ENCODE peak calls at places on chromosomes 11 and 22, in nine cellular contexts. J, A, U, I, E, H, B, P and O are unnamed samples. For H3K4me1, the result is how much of the 10 kb centered on the place peaks cover.

GRCh38 chr22:27195104-27195503 is 537.7 kb downstream of the MIAT start:
- DNase-seq in J (no peak), A (peak), U (peak), I (no peak), E (no peak), H (peak), B (peak), P (no peak), O (no peak)

GRCh38 chr22:23164091-23164490 is 16.2 kb upstream of the BCR start:
- DNase-seq in J (no peak), A (no peak), U (no peak), I (no peak), E (no peak), H (no peak), B (no peak), P (no peak), O (no peak)

GRCh38 chr22:38087855-38088254 is 3.9 kb upstream of the SLC16A8 start:
- DNase-seq in J (no peak), A (no peak), U (no peak), I (peak), E (no peak), H (no peak), B (no peak), P (no peak), O (no peak)

GRCh38 chr22:17012267-17012666 is 4.2 kb upstream of the GAB4 start:
- DNase-seq in J (no peak), A (no peak), U (no peak), I (no peak), E (no peak), H (no peak), B (no peak), P (no peak), O (no peak)

GRCh38 chr11:87352759-87353707 is 315.3 kb downstream of the TMEM135 start:
- DNase-seq in J (peak), A (peak), U (peak), I (peak), E (peak), H (peak), B (peak), P (peak), O (peak)

GRCh38 chr22:32477608-32478007 is 3.0 kb downstream of the FBXO7 start:
- DNase-seq in J (no peak), A (no peak), U (no peak), I (no peak), E (no peak), H (no peak), B (no peak), P (no peak), O (no peak)

GRCh38 chr11:88411265-88411664 is 73.7 kb upstream of the CTSC start:
- DNase-seq in J (no peak), A (no peak), U (no peak), I (no peak), E (no peak), H (no peak), B (no peak), P (no peak), O (no peak)

GRCh38 chr11:35111171-35112055 is 27.6 kb upstream of the CD44 start:
- DNase-seq in J (no peak), A (no peak), U (no peak), I (no peak), E (no peak), H (no peak), B (peak), P (no peak), O (no peak)

GRCh38 chr11:111923351-111923788 is 4.7 kb downstream of the C11orf52 start:
- DNase-seq in J (no peak), A (peak), U (no peak), I (no peak), E (no peak), H (no peak), B (no peak), P (no peak), O (no peak)

GRCh38 chr11:43969543-43969942 is 27.1 kb downstream of the C11orf96 start:
- DNase-seq in J (no peak), A (no peak), U (no peak), I (no peak), E (no peak), H (no peak), B (peak), P (no peak), O (no peak)

GRCh38 chr11:101357771-101358170 is 226.0 kb downstream of the TRPC6 start:
- DNase-seq in J (no peak), A (no peak), U (no peak), I (no peak), E (no peak), H (no peak), B (no peak), P (no peak), O (no peak)

GRCh38 chr11:101354801-101355200 is 225.2 kb upstream of the PGR start:
- DNase-seq in J (no peak), A (no peak), U (no peak), I (no peak), E (no peak), H (no peak), B (no peak), P (no peak), O (no peak)
- TF ChIP-seq CTCF in J (no peak), A (no peak), U (no peak), I (no peak), E (no peak), H (no peak), B (no peak), P (no peak), O (no peak)

DNA sequence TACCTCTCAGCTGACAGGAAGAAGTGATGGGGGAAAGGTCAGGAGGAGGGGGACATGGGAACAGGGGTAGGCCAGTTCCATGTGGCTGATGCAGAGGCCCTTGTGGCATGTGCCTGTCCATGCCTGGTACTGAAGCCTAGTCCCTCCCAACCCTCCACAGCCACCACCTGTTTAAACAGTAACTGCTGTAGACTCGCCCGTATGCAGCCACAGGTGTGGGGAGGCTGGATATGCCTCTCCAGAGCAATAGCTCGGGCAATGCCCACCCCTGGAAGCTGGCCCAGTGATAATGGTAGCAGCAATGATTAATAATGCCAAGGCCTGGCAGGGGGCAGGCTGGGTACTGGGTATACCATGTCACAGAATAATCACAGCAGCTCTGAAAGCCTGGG is 2.3 kb downstream of the SMTN start:
- DNase-seq in J (no peak), A (no peak), U (peak), I (no peak), E (no peak), H (peak), B (peak), P (no peak), O (no peak)
- H3K4me1 ChIP-seq in J (under half), A (under half), U (under half), I (half or more), E (under half), H (under half), B (under half), P (under half), O (under half)

GRCh38 chr11:131739243-131739882 is 368.9 kb downstream of the NTM start:
- DNase-seq in J (no peak), A (no peak), U (no peak), I (no peak), E (no peak), H (no peak), B (no peak), P (peak), O (no peak)

GRCh38 chr11:131734871-131735270 is 364.5 kb downstream of the NTM start:
- DNase-seq in J (no peak), A (no peak), U (no peak), I (no peak), E (no peak), H (no peak), B (no peak), P (no peak), O (no peak)

GRCh38 chr11:131737357-131737756 is 366.9 kb downstream of the NTM start:
- DNase-seq in J (no peak), A (no peak), U (no peak), I (no peak), E (no peak), H (no peak), B (no peak), P (no peak), O (no peak)
- TF ChIP-seq CTCF in J (no peak), A (no peak), U (no peak), I (no peak), E (no peak), H (no peak), B (no peak), P (no peak), O (no peak)

GRCh38 chr11:117058761-117059233 is 39.4 kb downstream of the SIK3 start:
- DNase-seq in J (no peak), A (no peak), U (no peak), I (no peak), E (no peak), H (no peak), B (no peak), P (peak), O (no peak)

GRCh38 chr11:117059611-117060010 is 38.6 kb downstream of the SIK3 start:
- DNase-seq in J (no peak), A (no peak), U (no peak), I (no peak), E (no peak), H (no peak), B (no peak), P (no peak), O (no peak)

GRCh38 chr11:117055449-117055848 is 42.8 kb downstream of the SIK3 start:
- DNase-seq in J (no peak), A (no peak), U (no peak), I (no peak), E (no peak), H (no peak), B (no peak), P (no peak), O (no peak)

GRCh38 chr11:117057727-117058126 is 40.5 kb downstream of the SIK3 start:
- DNase-seq in J (no peak), A (no peak), U (no peak), I (no peak), E (no peak), H (no peak), B (no peak), P (no peak), O (no peak)

DNA sequence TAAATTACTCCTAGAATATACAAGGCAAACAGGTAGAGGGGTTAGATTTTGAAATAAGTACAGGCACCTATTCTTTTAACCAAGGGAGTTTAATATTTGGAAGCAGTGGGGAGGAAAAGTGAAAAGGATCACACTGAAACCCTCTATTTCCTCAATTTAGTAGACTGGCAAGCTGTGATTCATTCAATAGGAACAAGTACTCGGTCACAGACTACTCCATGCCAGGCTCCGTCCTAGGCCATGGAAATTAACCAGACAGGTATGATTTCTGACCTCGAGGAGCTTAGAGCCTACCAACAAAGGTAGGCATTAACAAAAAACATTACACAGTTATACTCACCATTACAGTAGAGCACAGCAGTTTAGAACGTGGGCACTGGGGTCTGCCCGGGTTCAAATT is 40.9 kb downstream of the SIK3 start:
- DNase-seq in J (no peak), A (no peak), U (no peak), I (no peak), E (no peak), H (no peak), B (no peak), P (no peak), O (no peak)
- H3K4me1 ChIP-seq in J (under half), A (under half), U (under half), I (under half), E (under half), H (under half), B (under half), P (under half), O (under half)

DNA sequence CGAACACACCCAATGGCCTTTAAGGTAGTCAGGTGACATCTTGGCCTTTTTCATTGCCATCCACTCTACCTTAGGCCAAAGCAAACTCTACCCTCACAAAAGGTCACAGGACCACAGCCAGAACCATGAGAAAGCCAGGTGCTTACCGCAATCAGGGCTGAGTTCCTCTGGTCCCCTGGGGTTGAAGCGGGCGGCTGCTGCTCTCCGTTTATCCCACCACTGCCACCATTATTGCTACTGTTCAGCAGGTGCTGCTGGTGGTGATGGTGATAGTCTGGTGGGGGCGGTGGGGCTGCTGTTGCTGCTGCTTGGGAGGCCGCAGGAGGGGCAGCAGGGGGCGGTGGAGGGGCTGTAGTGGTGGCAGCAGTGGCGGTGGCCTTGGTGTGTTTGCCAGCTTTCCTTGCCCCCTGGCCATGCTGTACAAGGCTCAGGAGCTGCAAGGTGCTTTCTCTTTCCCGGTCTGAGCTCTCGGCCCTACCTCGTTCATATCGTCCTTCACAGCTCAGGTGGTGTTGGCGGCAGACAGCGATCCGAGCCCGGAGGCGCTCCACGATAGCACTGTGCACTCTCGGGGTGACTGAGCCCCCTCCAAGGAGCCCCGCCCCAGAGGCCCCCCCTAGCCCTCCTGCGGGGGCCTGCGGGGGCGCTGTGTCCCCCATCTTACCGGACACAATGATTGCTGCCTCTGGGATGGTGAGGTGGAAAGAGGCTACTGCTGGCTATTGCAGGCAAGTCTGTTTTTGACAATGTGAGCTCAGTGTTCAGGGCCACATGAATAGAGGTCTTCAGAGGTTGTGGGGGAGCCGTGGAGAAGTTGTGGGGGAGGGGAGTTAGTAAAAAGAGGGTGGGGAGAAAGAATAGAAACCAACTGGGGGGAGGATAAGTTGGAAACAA is 1.5 kb downstream of the MAML2 start:
- DNase-seq in J (no peak), A (peak), U (peak), I (peak), E (no peak), H (peak), B (peak), P (peak), O (peak)
- TF ChIP-seq CTCF in J (peak), A (peak), U (peak), I (peak), E (peak), H (peak), B (peak), P (peak), O (peak)

DNA sequence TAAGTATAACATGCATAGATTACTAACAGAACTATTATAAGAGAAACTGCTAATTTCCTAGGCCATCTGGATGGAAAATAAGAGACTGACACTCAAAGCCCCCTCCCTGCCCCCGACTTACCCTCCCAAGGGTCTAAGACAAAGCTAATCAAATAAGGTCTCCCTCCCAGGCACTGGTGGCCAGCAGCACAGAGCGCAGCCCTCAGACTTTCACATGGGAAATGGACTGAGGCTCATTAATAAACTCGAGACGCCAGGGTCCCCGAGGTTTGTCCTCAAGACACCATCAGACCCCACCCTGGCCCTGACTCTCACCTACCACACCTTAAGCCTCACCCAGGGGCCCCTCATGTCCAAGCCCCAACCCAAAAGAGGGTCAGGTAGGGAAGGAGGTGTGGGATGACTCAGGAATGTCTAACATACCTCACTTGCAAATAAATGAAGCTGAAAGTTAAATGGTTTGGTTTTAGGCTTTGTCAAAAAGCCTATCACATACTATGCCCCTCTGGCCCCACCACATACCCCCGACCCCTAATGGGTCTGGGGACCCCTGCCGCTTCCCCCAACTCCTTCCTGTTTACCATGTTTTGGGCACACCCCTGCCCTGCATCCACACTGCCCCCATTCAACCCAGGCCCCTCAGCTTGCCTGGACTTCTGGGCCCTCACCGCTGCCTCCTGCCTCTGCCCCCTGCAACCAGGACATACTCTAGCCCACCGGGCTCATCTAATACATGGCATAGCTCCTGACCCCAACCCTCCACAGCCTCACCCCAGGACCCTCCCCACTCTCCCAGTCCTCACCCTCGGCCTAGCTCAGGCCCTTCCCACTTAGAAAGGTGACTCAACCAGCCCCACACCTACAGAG is 11.4 kb downstream of the ARAP1 start:
- DNase-seq in J (no peak), A (no peak), U (no peak), I (no peak), E (no peak), H (no peak), B (no peak), P (no peak), O (no peak)
- H3K4me1 ChIP-seq in J (under half), A (under half), U (under half), I (half or more), E (under half), H (under half), B (under half), P (under half), O (half or more)

DNA sequence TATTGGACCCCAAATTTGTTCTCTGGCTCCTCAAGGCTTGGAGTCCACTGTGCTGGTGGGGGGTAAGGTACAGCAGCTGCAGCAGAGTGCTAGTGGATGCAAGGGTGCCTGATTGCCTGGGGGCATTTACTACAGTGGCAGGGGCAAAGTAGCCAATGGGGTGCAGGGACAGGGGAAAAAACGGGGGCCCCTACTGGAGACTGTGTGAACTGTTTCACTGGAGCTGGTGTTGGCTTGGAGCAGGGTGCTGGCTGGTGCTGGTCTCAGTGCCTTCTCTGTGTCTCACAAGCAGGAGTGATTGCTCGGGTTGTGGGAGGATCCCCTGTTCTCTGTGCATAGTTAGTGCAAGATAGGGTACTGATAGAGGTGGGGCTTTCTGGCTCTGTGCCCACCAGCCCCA is 935.9 kb downstream of the JRKL start:
- DNase-seq in J (no peak), A (no peak), U (no peak), I (no peak), E (no peak), H (no peak), B (no peak), P (no peak), O (no peak)
- TF ChIP-seq CTCF in J (no peak), A (no peak), U (no peak), I (no peak), E (no peak), H (no peak), B (no peak), P (no peak), O (no peak)

GRCh38 chr11:64801591-64802369 is 1.2 kb downstream of the MAP4K2 start:
- DNase-seq in J (no peak), A (peak), U (peak), I (no peak), E (no peak), H (no peak), B (no peak), P (no peak), O (no peak)

GRCh38 chr11:64799925-64800632 is 2.9 kb downstream of the MAP4K2 start:
- DNase-seq in J (no peak), A (no peak), U (peak), I (no peak), E (no peak), H (no peak), B (no peak), P (no peak), O (no peak)

GRCh38 chr11:64802370-64803162 is 448 bp downstream of the MAP4K2 start:
- DNase-seq in J (no peak), A (peak), U (no peak), I (no peak), E (no peak), H (peak), B (no peak), P (no peak), O (no peak)

GRCh38 chr11:64799256-64799924 is 3.6 kb downstream of the MAP4K2 start:
- DNase-seq in J (no peak), A (no peak), U (no peak), I (no peak), E (no peak), H (no peak), B (no peak), P (no peak), O (no peak)

DNA sequence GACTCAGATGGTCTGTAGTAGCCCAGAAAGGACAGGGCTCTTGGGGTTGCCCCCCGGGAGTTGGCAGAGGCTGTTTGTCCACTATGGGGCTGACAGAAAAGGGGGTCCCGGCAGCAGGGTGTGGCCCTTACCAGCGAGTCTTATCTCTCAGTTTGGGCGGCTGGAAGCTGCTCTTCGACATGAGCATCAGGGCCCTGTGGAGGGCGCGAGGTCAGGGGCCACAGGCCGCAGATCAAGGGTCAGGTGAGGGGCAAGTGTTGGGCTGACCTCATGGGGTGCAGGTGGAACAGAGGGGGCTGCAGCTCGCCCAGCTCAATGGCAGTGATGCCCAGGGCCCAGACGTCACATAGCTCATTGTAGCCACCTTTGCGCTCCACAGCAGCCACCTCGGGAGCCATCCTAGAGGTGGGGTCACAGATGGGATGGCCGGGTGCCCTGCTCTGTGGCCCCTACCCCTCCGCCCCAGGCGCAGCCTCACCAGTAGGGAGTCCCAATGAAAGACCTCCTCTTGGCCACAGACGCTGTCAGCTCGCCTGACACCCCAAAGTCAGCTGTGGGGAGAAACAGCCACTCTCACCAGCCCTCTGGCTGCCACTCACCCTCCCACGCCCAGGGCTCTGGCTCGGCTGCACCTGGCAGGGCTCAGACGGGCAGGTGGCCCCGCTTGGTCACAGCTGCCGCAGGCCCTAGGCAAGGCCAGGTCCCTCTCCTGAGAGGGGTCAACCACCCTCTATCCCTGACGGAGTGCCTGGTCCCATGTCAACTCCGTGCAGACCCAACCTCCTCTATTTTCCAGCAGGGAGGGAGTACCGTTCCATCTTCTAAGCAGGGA is 2.2 kb downstream of the MAP4K2 start:
- DNase-seq in J (no peak), A (peak), U (peak), I (no peak), E (no peak), H (no peak), B (no peak), P (no peak), O (no peak)
- H3K4me1 ChIP-seq in J (under half), A (under half), U (under half), I (under half), E (under half), H (under half), B (under half), P (under half), O (under half)

GRCh38 chr11:6681505-6681904 is 1.6 kb downstream of the MRPL17 start:
- DNase-seq in J (no peak), A (no peak), U (no peak), I (no peak), E (no peak), H (no peak), B (no peak), P (no peak), O (no peak)
- TF ChIP-seq CTCF in J (no peak), A (no peak), U (no peak), I (no peak), E (no peak), H (no peak), B (no peak), P (no peak), O (no peak)